ENCODE peak calls at places on chromosomes 3 and 15, in eight cellular contexts. U is neural progenitor cell, N is left ventricle myocardium inferior, I is colonic mucosa, R is mucosa of descending colon, S is cardiac muscle cell, Y is BE2C, T is AG04450. V is an unnamed sample. For H3K9me3, the result is how much of the 10 kb centered on the place peaks cover.

GRCh38 chr15:29685156-29686078 is 136.9 kb downstream of the TJP1 start:
- DNase-seq in U (no peak), N (no peak), I (no peak), R (no peak), S (peak), Y (no peak), T (no peak), V (no peak)

GRCh38 chr15:37090543-37091175 is 9.7 kb downstream of the MEIS2 start:
- DNase-seq in U (no peak), N (no peak), I (no peak), R (no peak), S (no peak), Y (no peak), T (no peak), V (no peak)

GRCh38 chr15:47757331-47757730 is 40.0 kb downstream of the SEMA6D start:
- DNase-seq in U (no peak), N (no peak), I (no peak), R (no peak), S (no peak), Y (no peak), T (no peak), V (no peak)

GRCh38 chr15:75198560-75199346 is 2.9 kb upstream of the C15orf39 start:
- DNase-seq in U (peak), N (no peak), I (no peak), R (peak), S (peak), Y (peak), T (no peak), V (peak)

GRCh38 chr3:49554639-49555265 is 475 bp downstream of the BSN start:
- DNase-seq in U (peak), N (peak), I (peak), R (peak), S (no peak), Y (no peak), T (no peak), V (no peak)

GRCh38 chr3:167754049-167754448 is 18.5 kb downstream of the SERPINI1 start:
- DNase-seq in U (no peak), N (no peak), I (no peak), R (no peak), S (no peak), Y (no peak), T (no peak), V (no peak)

GRCh38 chr15:33963831-33964664 is 4.2 kb upstream of the CHRM5 start:
- DNase-seq in U (peak), N (no peak), I (no peak), R (peak), S (peak), Y (peak), T (no peak), V (no peak)

GRCh38 chr3:24342275-24342674 is 152.4 kb downstream of the THRB start:
- DNase-seq in U (no peak), N (no peak), I (no peak), R (no peak), S (no peak), Y (no peak), T (no peak), V (no peak)

GRCh38 chr15:58447244-58448010 is 15.6 kb downstream of the LIPC start:
- DNase-seq in U (no peak), N (no peak), I (no peak), R (no peak), S (peak), Y (no peak), T (no peak), V (no peak)

GRCh38 chr15:80194914-80195313 is 42.1 kb downstream of the FAH start:
- DNase-seq in U (no peak), N (no peak), I (no peak), R (no peak), S (no peak), Y (no peak), T (no peak), V (no peak)

GRCh38 chr15:47471020-47471419 is 246.3 kb upstream of the SEMA6D start:
- DNase-seq in U (no peak), N (no peak), I (no peak), R (no peak), S (no peak), Y (no peak), T (no peak), V (no peak)

GRCh38 chr3:124032351-124032880 is 40.5 kb upstream of the ROPN1 start:
- DNase-seq in U (peak), N (peak), I (peak), R (peak), S (peak), Y (peak), T (no peak), V (no peak)

GRCh38 chr15:74954515-74954914 is 2.1 kb downstream of the RPP25 start:
- DNase-seq in U (peak), N (peak), I (no peak), R (no peak), S (peak), Y (peak), T (peak), V (no peak)

GRCh38 chr3:143644370-143645089 is 203.7 kb downstream of the SLC9A9 start:
- DNase-seq in U (peak), N (no peak), I (peak), R (peak), S (peak), Y (peak), T (peak), V (peak)

GRCh38 chr3:80549173-80549572 is 781.4 kb upstream of the ROBO1 start:
- DNase-seq in U (no peak), N (no peak), I (no peak), R (no peak), S (no peak), Y (no peak), T (no peak), V (no peak)

GRCh38 chr15:78925956-78926743 is 18.7 kb downstream of the CTSH start:
- DNase-seq in U (no peak), N (no peak), I (no peak), R (no peak), S (no peak), Y (no peak), T (no peak), V (no peak)

GRCh38 chr3:187987919-187988318 is 166.0 kb upstream of the LPP start:
- DNase-seq in U (no peak), N (no peak), I (no peak), R (no peak), S (no peak), Y (no peak), T (no peak), V (no peak)

GRCh38 chr3:13712682-13713180 is 163.8 kb downstream of the FBLN2 start:
- DNase-seq in U (no peak), N (no peak), I (peak), R (no peak), S (no peak), Y (no peak), T (no peak), V (no peak)

GRCh38 chr3:115239717-115240116 is 92.6 kb upstream of the ZBTB20 start:
- DNase-seq in U (no peak), N (peak), I (peak), R (no peak), S (peak), Y (peak), T (peak), V (no peak)

GRCh38 chr15:100124936-100125626 is 216.7 kb downstream of the ADAMTS17 start:
- DNase-seq in U (no peak), N (no peak), I (no peak), R (no peak), S (no peak), Y (no peak), T (no peak), V (no peak)

GRCh38 chr3:127307431-127307830 is 19.6 kb upstream of the PRR20G start:
- DNase-seq in U (no peak), N (no peak), I (no peak), R (no peak), S (no peak), Y (no peak), T (no peak), V (no peak)

GRCh38 chr15:25176991-25177954 is 222.5 kb downstream of the SNRPN start:
- DNase-seq in U (no peak), N (peak), I (peak), R (no peak), S (no peak), Y (peak), T (no peak), V (no peak)
- H3K9me3 ChIP-seq in U (under half), N (half or more), I (under half), R (half or more), S (under half), Y (under half), T (half or more), V (under half)

GRCh38 chr15:25185156-25185710 is 230.4 kb downstream of the SNRPN start:
- DNase-seq in U (no peak), N (peak), I (no peak), R (no peak), S (no peak), Y (no peak), T (no peak), V (no peak)

GRCh38 chr15:25185791-25186190 is 231.0 kb downstream of the SNRPN start:
- DNase-seq in U (no peak), N (no peak), I (no peak), R (no peak), S (no peak), Y (no peak), T (no peak), V (no peak)

GRCh38 chr15:25186906-25187645 is 232.3 kb downstream of the SNRPN start:
- DNase-seq in U (no peak), N (no peak), I (no peak), R (no peak), S (no peak), Y (no peak), T (no peak), V (no peak)

GRCh38 chr15:25188051-25188450 is 233.3 kb downstream of the SNRPN start:
- DNase-seq in U (no peak), N (no peak), I (no peak), R (no peak), S (no peak), Y (no peak), T (no peak), V (no peak)

DNA sequence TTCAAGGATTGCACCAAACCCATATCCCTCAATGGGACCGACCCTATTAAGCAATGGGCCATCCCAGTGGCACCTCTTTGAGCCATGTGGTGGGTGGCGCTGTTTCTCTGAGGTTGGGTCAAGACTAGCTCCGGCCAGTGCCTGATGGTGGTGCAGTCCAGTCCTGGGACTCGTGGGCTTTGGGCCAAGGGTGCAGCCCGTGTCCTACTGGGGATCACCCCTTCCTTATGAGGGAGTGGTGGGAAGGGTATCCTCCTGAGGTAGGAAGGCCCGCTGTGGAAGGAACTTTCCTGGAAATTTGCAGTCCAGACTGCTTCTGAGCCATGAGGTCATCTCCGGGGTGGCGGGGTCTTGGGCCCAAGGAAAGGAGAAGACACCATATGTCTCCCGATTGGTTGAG is 231.6 kb downstream of the SNRPN start:
- DNase-seq in U (no peak), N (no peak), I (no peak), R (no peak), S (no peak), Y (no peak), T (no peak), V (no peak)
- H3K9me3 ChIP-seq in U (under half), N (half or more), I (under half), R (half or more), S (under half), Y (under half), T (half or more), V (under half)

DNA sequence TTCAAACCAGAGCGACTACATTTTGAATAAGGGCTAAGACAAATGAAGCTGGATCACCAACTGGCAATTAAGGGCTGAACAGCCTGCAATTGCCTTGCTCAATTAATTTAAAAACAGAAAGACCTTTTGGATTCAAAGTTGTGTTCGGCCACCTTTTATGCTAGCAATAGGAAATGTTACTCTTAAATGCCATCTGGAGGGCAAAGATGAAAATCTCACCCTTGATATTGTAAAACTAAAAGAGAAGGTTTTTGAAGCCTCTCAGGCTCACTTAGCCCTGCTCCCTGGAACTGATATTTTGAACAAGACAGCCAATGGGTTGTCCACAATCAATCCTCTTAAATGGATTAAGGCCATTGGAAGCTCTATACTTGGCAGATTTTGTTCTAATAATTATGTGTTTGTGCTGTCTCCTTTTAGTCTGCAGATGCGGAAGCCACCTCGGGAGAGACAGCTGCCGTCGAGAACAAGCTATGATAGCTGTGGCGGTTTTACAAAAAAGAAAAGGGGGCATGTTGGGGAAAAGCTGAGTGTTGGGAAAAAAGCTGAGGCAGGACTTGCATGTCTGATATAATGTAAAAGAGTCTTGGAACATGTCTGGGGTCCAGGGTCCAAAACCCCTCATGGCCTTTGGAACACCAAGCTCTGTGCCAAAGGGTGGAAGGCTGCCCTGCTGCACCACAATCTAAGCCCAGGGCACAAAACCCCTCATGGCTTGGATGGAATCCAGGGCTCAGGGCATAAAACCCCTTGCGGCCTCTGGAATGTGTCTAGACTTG is 44.4 kb downstream of the ACAD9 start:
- DNase-seq in U (no peak), N (no peak), I (no peak), R (no peak), S (no peak), Y (no peak), T (no peak), V (peak)
- H3K9me3 ChIP-seq in U (under half), N (under half), I (under half), R (under half), S (under half), Y (under half), T (under half), V (under half)

DNA sequence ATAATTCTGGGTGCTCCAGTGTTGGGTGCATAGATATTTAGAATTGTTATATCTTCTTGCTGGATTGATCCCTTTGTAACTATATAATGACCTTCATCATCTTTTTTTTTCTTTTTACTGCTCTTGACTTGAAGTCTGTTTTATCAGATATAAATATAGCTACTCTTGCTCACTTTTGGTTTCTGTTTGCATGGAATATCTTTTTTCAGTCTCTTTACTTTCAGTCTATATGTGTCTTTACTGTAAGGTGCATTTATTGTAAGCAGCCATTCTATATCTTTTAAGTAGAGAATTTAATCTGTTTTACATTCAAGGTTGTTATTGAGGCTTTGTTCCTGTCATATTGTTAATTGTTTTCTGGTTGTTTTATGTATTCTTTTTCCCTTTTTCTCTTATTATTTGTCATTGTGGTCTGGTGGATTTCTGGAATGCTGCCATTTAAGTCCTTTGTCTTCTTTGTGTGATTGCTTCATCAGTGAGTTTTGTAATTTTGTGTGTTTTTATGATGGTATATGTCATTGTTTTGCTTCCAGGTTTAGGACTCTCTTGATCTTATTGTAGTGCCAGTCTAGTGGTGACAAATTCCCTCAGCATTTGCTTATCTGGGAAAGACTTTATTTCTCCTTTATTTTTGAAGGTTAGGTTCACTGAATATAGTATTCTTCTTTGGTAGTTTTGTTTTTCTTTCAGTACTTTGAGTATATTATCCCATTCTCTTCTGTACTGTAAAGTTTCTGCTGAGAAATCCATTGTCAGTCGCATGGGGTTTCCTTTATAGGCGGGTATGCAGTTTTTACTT is 8.3 kb upstream of the PRR23C start:
- DNase-seq in U (no peak), N (no peak), I (no peak), R (no peak), S (no peak), Y (no peak), T (no peak), V (no peak)
- H3K9me3 ChIP-seq in U (under half), N (under half), I (under half), R (under half), S (under half), Y (under half), T (under half), V (under half)

V was measured in naive thymus-derived CD4-positive, alpha-beta T cell.